ENCODE peak calls at places on chromosomes 3 and 15, in four cellular contexts. I is dermis microvascular lymphatic vessel endothelial cell; R is PC-9; T is activated gamma-delta T cell treated with anti-CD3 and anti-CD28 coated beads, Interleukin-2, amount 50 U/mL, for 16 hours. F is an unnamed sample.

GRCh38 chr15:50247819-50248650 is 17.5 kb downstream of the HDC start:
- DNase-seq in I (no peak), R (no peak), T (no peak), F (peak)

GRCh38 chr15:33032053-33032452 is 162.5 kb downstream of the FMN1 start:
- DNase-seq in I (no peak), R (no peak), T (no peak), F (no peak)

GRCh38 chr15:25860885-25861866 is 2.0 kb downstream of the ATP10A start:
- DNase-seq in I (no peak), R (no peak), T (no peak), F (no peak)

GRCh38 chr15:85582719-85583089 is 202.3 kb downstream of the AKAP13 start:
- DNase-seq in I (peak), R (no peak), T (peak), F (no peak)

GRCh38 chr15:24848050-24848449 is 106.7 kb upstream of the SNRPN start:
- DNase-seq in I (no peak), R (no peak), T (no peak), F (no peak)

GRCh38 chr3:33115024-33115768 is 1.4 kb downstream of the CRTAP start:
- DNase-seq in I (peak), R (peak), T (no peak), F (peak)

GRCh38 chr3:74267583-74268184 is 346.8 kb downstream of the CNTN3 start:
- DNase-seq in I (peak), R (no peak), T (no peak), F (peak)

GRCh38 chr15:40506964-40507571 is 36.3 kb downstream of the CHST14 start:
- DNase-seq in I (peak), R (peak), T (peak), F (no peak)

GRCh38 chr3:194779729-194780224 is 94.1 kb downstream of the FAM43A start:
- DNase-seq in I (peak), R (peak), T (no peak), F (no peak)

GRCh38 chr3:177595789-177596188 is 398.5 kb upstream of the TBL1XR1 start:
- DNase-seq in I (no peak), R (peak), T (no peak), F (no peak)

GRCh38 chr3:12974316-12974715 is 98.9 kb downstream of the IQSEC1 start:
- DNase-seq in I (no peak), R (no peak), T (no peak), F (no peak)

GRCh38 chr3:72260590-72260914 is 475.6 kb upstream of the PROK2 start:
- DNase-seq in I (no peak), R (no peak), T (no peak), F (no peak)

GRCh38 chr3:72300621-72301020 is 515.7 kb upstream of the PROK2 start:
- DNase-seq in I (no peak), R (no peak), T (no peak), F (no peak)

GRCh38 chr3:123365450-123366143 is 83.3 kb downstream of the ADCY5 start:
- DNase-seq in I (peak), R (no peak), T (no peak), F (no peak)

GRCh38 chr15:67196672-67197363 is 57.6 kb downstream of the AAGAB start:
- DNase-seq in I (no peak), R (no peak), T (no peak), F (no peak)

GRCh38 chr15:73268457-73268856 is 100.3 kb downstream of the HCN4 start:
- DNase-seq in I (no peak), R (no peak), T (no peak), F (no peak)

GRCh38 chr15:80789836-80790235 is 10.7 kb downstream of the CEMIP start:
- DNase-seq in I (no peak), R (no peak), T (no peak), F (no peak)

GRCh38 chr3:447671-448070 is 251.1 kb downstream of the CHL1 start:
- DNase-seq in I (no peak), R (no peak), T (no peak), F (no peak)

GRCh38 chr3:186512570-186513302 is 31.4 kb downstream of the CRYGS start:
- DNase-seq in I (no peak), R (no peak), T (no peak), F (no peak)

GRCh38 chr15:73983211-73983727 is 8.8 kb downstream of the STOML1 start:
- DNase-seq in I (peak), R (peak), T (no peak), F (no peak)

GRCh38 chr3:9902372-9903237 is at the start of gene IL17RE:
- DNase-seq in I (no peak), R (no peak), T (no peak), F (no peak)

GRCh38 chr3:5017953-5018531 is 38.8 kb downstream of the BHLHE40 start:
- DNase-seq in I (peak), R (peak), T (no peak), F (no peak)

GRCh38 chr15:60414016-60414682 is 16.4 kb upstream of the ANXA2 start:
- DNase-seq in I (no peak), R (peak), T (no peak), F (no peak)

GRCh38 chr15:85563328-85563727 is 182.9 kb downstream of the AKAP13 start:
- DNase-seq in I (no peak), R (no peak), T (no peak), F (no peak)

GRCh38 chr3:24042879-24043567 is 97.9 kb downstream of the NR1D2 start:
- DNase-seq in I (no peak), R (no peak), T (no peak), F (no peak)

F was measured in epithelial cell of prostate.